ENCODE peak calls at places on chromosomes 7 and 10, in seven cellular contexts. W, Q, M, V, C, G and Z are unnamed samples.

GRCh38 chr7:99504281-99504602 is 220 bp upstream of the ZKSCAN5 start:
- DNase-seq in W (no peak), Q (no peak), M (no peak), V (peak; percentile 99), C (no peak), G (no peak), Z (no peak)

GRCh38 chr7:151248191-151249033 is at the start of gene SMARCD3:
- DNase-seq in W (peak; percentile 50), Q (peak; percentile 62), M (peak; percentile 16), V (peak; percentile 94), C (peak; percentile 75), G (peak; percentile 72), Z (peak; percentile 86)

GRCh38 chr7:31782411-31782991 is 95.5 kb downstream of the PPP1R17 start:
- DNase-seq in W (peak; percentile 77), Q (no peak), M (peak; percentile 69), V (peak; percentile 79), C (no peak), G (peak; percentile 50), Z (no peak)

GRCh38 chr7:77858278-77858677 is 59.7 kb downstream of the PHTF2 start:
- DNase-seq in W (no peak), Q (no peak), M (no peak), V (no peak), C (no peak), G (no peak), Z (no peak)

GRCh38 chr10:67793313-67793712 is 44.7 kb downstream of the DNAJC12 start:
- DNase-seq in W (no peak), Q (no peak), M (no peak), V (no peak), C (no peak), G (no peak), Z (no peak)

GRCh38 chr7:42161723-42162122 is 75.3 kb downstream of the GLI3 start:
- DNase-seq in W (no peak), Q (no peak), M (peak; percentile 90), V (no peak), C (no peak), G (no peak), Z (no peak)

GRCh38 chr10:59880976-59881510 is 25.3 kb downstream of the CCDC6 start:
- DNase-seq in W (no peak), Q (no peak), M (no peak), V (no peak), C (no peak), G (no peak), Z (no peak)

GRCh38 chr7:29126804-29127203 is 19.5 kb downstream of the CPVL start:
- DNase-seq in W (no peak), Q (no peak), M (no peak), V (no peak), C (no peak), G (peak; percentile 52), Z (no peak)

GRCh38 chr10:21141946-21142345 is 244.8 kb upstream of the NEBL start:
- DNase-seq in W (no peak), Q (no peak), M (no peak), V (peak; percentile 21), C (no peak), G (no peak), Z (no peak)

GRCh38 chr10:84825330-84825729 is 496.9 kb downstream of the CCSER2 start:
- DNase-seq in W (peak; percentile 12), Q (no peak), M (peak; percentile 61), V (no peak), C (no peak), G (no peak), Z (no peak)

GRCh38 chr7:33849961-33850559 is 55.3 kb upstream of the BMPER start:
- DNase-seq in W (no peak), Q (no peak), M (no peak), V (no peak), C (no peak), G (peak; percentile 52), Z (no peak)

GRCh38 chr7:49245062-49245461 is 320.7 kb downstream of the CDC14C start:
- DNase-seq in W (no peak), Q (no peak), M (no peak), V (no peak), C (no peak), G (no peak), Z (no peak)

GRCh38 chr10:33716461-33717267 is 382.2 kb upstream of the NRP1 start:
- DNase-seq in W (no peak), Q (no peak), M (no peak), V (no peak), C (no peak), G (no peak), Z (no peak)

GRCh38 chr7:7737674-7738073 is 19.3 kb upstream of the RPA3 start:
- DNase-seq in W (no peak), Q (no peak), M (no peak), V (no peak), C (no peak), G (no peak), Z (no peak)

GRCh38 chr7:151060416-151061234 is 1.2 kb downstream of the SLC4A2 start:
- DNase-seq in W (no peak), Q (peak; percentile 67), M (peak; percentile 35), V (peak; percentile 88), C (peak; percentile 50), G (no peak), Z (peak; percentile 80)

GRCh38 chr7:87000344-87000743 is 59.1 kb downstream of the ELAPOR2 start:
- DNase-seq in W (no peak), Q (no peak), M (no peak), V (no peak), C (no peak), G (no peak), Z (no peak)

GRCh38 chr7:51000956-51001355 is 218.3 kb upstream of the GRB10 start:
- DNase-seq in W (no peak), Q (no peak), M (no peak), V (no peak), C (no peak), G (no peak), Z (no peak)

GRCh38 chr10:11298116-11298515 is 280.4 kb downstream of the CELF2 start:
- DNase-seq in W (no peak), Q (no peak), M (peak; percentile 1), V (no peak), C (no peak), G (no peak), Z (no peak)

GRCh38 chr7:150940446-150941102 is 37.5 kb downstream of the KCNH2 start:
- DNase-seq in W (no peak), Q (no peak), M (peak; percentile 62), V (no peak), C (no peak), G (peak; percentile 13), Z (peak; percentile 41)

DNA sequence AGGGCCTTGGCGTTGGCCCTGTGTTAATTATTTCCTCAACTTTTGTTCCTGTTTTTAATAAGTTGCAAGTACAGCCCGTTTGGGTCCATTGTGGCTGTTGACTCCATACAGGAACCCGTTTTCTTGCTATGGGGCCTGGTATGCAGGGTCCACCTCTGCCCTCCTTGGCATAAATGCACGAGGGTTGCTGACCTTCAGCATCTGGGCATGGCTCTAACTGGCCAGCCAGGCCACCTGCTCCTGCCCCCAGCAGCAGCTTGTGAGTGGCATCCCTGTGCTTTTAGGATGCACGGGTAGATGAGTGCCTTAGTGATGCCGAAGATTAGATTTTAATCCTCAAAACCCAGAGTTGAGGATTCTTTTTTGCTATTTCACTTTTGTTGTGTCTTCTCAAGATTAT is 123.2 kb downstream of the GLRX3 start:
- DNase-seq in W (no peak), Q (no peak), M (no peak), V (no peak), C (no peak), G (no peak), Z (no peak)
- H3K9me3 ChIP-seq in W (peaks cover 50% of the 10 kb centered on the region), Q (no peaks in the 10 kb centered on the region), M (peaks cover 31% of the 10 kb centered on the region), V (no peaks in the 10 kb centered on the region), C (no peaks in the 10 kb centered on the region), G (no peaks in the 10 kb centered on the region), Z (no peaks in the 10 kb centered on the region)

DNA sequence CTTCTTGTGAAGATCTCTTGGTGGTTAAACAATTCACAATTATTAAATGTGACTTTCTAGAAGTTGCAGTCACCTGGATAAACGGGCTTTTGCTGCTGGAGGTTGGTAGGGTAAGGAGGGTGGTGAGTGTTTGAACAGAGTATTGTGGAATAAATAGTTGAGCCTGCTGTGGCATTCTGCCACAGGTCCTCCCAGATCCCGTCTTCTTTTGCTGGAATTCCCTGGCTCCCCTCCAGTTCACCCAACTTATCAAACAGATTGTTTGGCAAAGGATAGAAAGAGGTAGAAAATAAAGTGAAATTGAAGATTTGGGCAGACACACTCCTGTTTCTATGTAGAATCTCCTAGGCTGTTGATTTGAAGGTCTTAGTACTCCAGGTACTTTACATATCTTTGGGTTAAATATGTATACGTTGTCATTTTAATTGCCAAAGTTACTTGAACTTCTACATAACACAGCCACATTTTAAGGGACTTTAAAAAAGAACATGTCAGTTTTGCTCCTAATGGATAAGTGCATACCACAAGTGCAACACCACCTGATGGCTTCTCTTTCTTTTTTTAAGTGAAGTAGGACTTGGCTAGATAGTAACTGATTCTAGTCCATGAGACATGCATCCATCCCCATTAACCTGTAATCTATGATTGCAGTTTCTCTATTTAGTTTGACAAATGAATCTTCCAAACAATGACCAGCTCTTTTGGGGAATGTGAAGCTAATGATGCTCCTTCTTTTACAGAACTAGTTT is 83.0 kb downstream of the ARL4A start:
- DNase-seq in W (no peak), Q (peak; percentile 91), M (no peak), V (no peak), C (peak; percentile 33), G (no peak), Z (no peak)
- H3K4me3 ChIP-seq in W (no peak overlapping the region), Q (no peak overlapping the region), M (no peak overlapping the region), V (no peak overlapping the region), C (no peak overlapping the region), G (no peak overlapping the region), Z (no peak overlapping the region)

GRCh38 chr10:48234807-48235206 is 39.7 kb downstream of the FRMPD2 start:
- DNase-seq in W (no peak), Q (no peak), M (no peak), V (no peak), C (no peak), G (no peak), Z (no peak)
- H3K27ac ChIP-seq in W (no peak overlapping the region), Q (no peak overlapping the region), M (no peak overlapping the region), V (no peak overlapping the region), C (no peak overlapping the region), G (no peak overlapping the region), Z (no peak overlapping the region)

GRCh38 chr10:95661818-95662217 is 5.3 kb upstream of the ALDH18A1 start:
- DNase-seq in W (no peak), Q (no peak), M (no peak), V (no peak), C (no peak), G (no peak), Z (no peak)
- H3K9me3 ChIP-seq in W (no peaks in the 10 kb centered on the region), Q (no peaks in the 10 kb centered on the region), M (no peaks in the 10 kb centered on the region), V (no peaks in the 10 kb centered on the region), C (no peaks in the 10 kb centered on the region), G (no peaks in the 10 kb centered on the region), Z (no peaks in the 10 kb centered on the region)

GRCh38 chr10:80473096-80473657 is 19.1 kb downstream of the TSPAN14 start:
- DNase-seq in W (no peak), Q (no peak), M (no peak), V (no peak), C (no peak), G (peak; percentile 37), Z (no peak)
- H3K4me3 ChIP-seq in W (no peak overlapping the region), Q (no peak overlapping the region), M (no peak overlapping the region), V (no peak overlapping the region), C (no peak overlapping the region), G (no peak overlapping the region), Z (no peak overlapping the region)

GRCh38 chr10:82966130-82966529 is 1091.1 kb downstream of the NRG3 start:
- DNase-seq in W (no peak), Q (no peak), M (no peak), V (no peak), C (no peak), G (no peak), Z (no peak)

GRCh38 chr10:82961864-82962263 is 1086.9 kb downstream of the NRG3 start:
- DNase-seq in W (no peak), Q (no peak), M (no peak), V (no peak), C (no peak), G (no peak), Z (no peak)
- H3K27ac ChIP-seq in W (no peak overlapping the region), Q (no peak overlapping the region), M (no peak overlapping the region), V (no peak overlapping the region), C (no peak overlapping the region), G (no peak overlapping the region), Z (no peak overlapping the region)